ENCODE peak calls at places on chromosomes 6 and 20, in ten cellular contexts. A, N, M, G, J, E, K, I, Z and S are unnamed samples.
A peak's percentile ranks its signal among the peaks of the same experiment; 100 is the strongest.

GRCh38 chr6:144151010-144151727 is 852 bp downstream of the STX11 start:
- DNase-seq in G (peak; percentile 14), Z (no peak), E (peak; percentile 58), M (peak; percentile 26), I (peak; percentile 3), N (peak; percentile 26), J (no peak), A (no peak), K (no peak), S (peak; percentile 7)

GRCh38 chr20:54646156-54646517 is 170.7 kb downstream of the DOK5 start:
- DNase-seq in J (no peak), E (no peak), N (no peak), Z (no peak), G (no peak), M (peak; percentile 28), K (no peak), A (no peak), I (no peak), S (no peak)

GRCh38 chr6:6942826-6943225 is 164.9 kb upstream of the RREB1 start:
- DNase-seq in A (no peak), J (peak; percentile 70), K (no peak), G (peak; percentile 47), M (no peak), E (peak; percentile 55), N (no peak), I (no peak), Z (no peak), S (no peak)

GRCh38 chr20:58697867-58698703 is 5.5 kb downstream of the NPEPL1 start:
- DNase-seq in Z (no peak), G (no peak), E (no peak), K (no peak), M (no peak), J (no peak), I (no peak), A (no peak), N (no peak), S (no peak)

GRCh38 chr6:16146527-16146955 is 17.7 kb downstream of the MYLIP start:
- DNase-seq in K (no peak), J (peak; percentile 24), A (no peak), E (no peak), I (no peak), G (no peak), Z (no peak), M (no peak), N (no peak), S (no peak)

GRCh38 chr6:107113460-107114212 is 1.7 kb downstream of the BEND3 start:
- DNase-seq in G (no peak), E (no peak), N (no peak), M (peak; percentile 23), A (no peak), I (no peak), K (no peak), J (no peak), Z (no peak), S (no peak)

GRCh38 chr20:49594143-49594928 is 26.4 kb upstream of the PTGIS start:
- DNase-seq in E (no peak), G (peak; percentile 62), A (no peak), K (no peak), N (no peak), M (no peak), I (no peak), Z (no peak), J (peak; percentile 97), S (no peak)

GRCh38 chr20:47008842-47009518 is 114.3 kb downstream of the EYA2 start:
- DNase-seq in J (no peak), K (no peak), G (no peak), I (peak; percentile 58), Z (no peak), A (no peak), E (no peak), M (no peak), N (no peak), S (no peak)

GRCh38 chr6:134041093-134041492 is 11.3 kb downstream of the SLC2A12 start:
- DNase-seq in M (no peak), J (peak; percentile 39), E (no peak), N (peak; percentile 59), I (peak; percentile 18), G (peak; percentile 67), Z (no peak), A (no peak), K (no peak), S (no peak)

GRCh38 chr6:73481969-73482368 is 20.4 kb downstream of the MTO1 start:
- DNase-seq in I (no peak), J (no peak), G (no peak), E (no peak), N (no peak), A (no peak), M (no peak), Z (no peak), K (no peak), S (no peak)

GRCh38 chr6:170505306-170505705 is 47.8 kb downstream of the PSMB1 start:
- DNase-seq in Z (no peak), M (no peak), J (no peak), K (peak; percentile 18), A (no peak), G (no peak), I (no peak), E (no peak), N (no peak), S (no peak)
- TF ChIP-seq CTCF in Z (no peak), M (no peak), J (no peak), K (no peak), A (no peak), G (no peak), I (no peak), E (no peak), N (no peak), S (no peak)

GRCh38 chr6:37243131-37243815 is 14.3 kb upstream of the TBC1D22B start:
- DNase-seq in M (no peak), A (no peak), I (no peak), E (no peak), K (no peak), J (no peak), N (no peak), G (no peak), Z (no peak), S (no peak)
- TF ChIP-seq CTCF in M (no peak), A (no peak), I (no peak), E (no peak), K (no peak), J (no peak), N (no peak), G (no peak), Z (no peak), S (no peak)

GRCh38 chr20:21670981-21671380 is 34.5 kb upstream of the PAX1 start:
- DNase-seq in J (no peak), M (no peak), Z (no peak), I (no peak), G (no peak), A (no peak), E (no peak), K (no peak), N (no peak), S (no peak)
- TF ChIP-seq CTCF in J (no peak), M (no peak), Z (no peak), I (no peak), G (no peak), A (no peak), E (no peak), K (no peak), N (no peak), S (no peak)

GRCh38 chr6:52538921-52539354 is 37.9 kb downstream of the TRAM2 start:
- DNase-seq in E (no peak), G (no peak), J (peak; percentile 93), K (no peak), A (no peak), Z (no peak), N (no peak), M (no peak), I (no peak), S (no peak)
- TF ChIP-seq CTCF in E (no peak), G (no peak), J (no peak), K (no peak), A (no peak), Z (no peak), N (no peak), M (no peak), I (no peak), S (no peak)

DNA sequence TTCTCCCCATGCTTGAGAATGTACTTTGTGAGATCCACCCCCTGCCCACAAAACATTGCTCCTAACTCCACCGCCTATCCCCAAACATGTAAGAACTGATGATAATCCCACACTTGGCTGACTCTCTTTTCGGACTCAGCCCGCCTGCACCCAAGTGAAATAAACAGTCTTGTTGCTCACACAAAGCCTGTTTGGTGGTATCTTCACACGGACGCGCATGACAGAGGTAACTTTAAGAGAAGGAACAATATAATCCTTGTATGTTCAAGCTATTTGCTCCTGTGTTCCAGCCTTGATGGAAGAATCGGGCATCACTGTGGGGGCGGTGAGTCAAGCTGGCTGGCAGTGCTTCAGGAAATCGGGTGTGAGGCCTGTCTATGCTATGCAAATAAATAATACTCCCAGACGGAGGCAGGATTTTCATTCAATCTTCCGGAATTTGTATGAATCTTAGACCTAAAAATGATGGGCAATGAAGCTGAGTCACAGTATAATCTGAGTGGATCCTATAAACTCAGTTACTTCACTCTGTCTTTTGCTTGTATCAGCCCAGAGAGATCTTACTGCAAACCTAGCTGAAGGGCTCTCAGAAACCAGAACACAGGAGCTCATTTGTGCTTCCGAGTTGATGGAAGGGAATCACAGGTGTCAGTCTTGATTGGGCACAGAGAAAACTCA is 45.2 kb upstream of the NT5E start:
- DNase-seq in G (peak; percentile 95), E (no peak), A (no peak), M (peak; percentile 57), Z (no peak), I (peak; percentile 90), J (peak; percentile 93), K (no peak), N (peak; percentile 91), S (no peak)
- TF ChIP-seq CTCF in G (no peak), E (no peak), A (no peak), M (no peak), Z (no peak), I (no peak), J (peak; percentile 13), K (no peak), N (no peak), S (no peak)

DNA sequence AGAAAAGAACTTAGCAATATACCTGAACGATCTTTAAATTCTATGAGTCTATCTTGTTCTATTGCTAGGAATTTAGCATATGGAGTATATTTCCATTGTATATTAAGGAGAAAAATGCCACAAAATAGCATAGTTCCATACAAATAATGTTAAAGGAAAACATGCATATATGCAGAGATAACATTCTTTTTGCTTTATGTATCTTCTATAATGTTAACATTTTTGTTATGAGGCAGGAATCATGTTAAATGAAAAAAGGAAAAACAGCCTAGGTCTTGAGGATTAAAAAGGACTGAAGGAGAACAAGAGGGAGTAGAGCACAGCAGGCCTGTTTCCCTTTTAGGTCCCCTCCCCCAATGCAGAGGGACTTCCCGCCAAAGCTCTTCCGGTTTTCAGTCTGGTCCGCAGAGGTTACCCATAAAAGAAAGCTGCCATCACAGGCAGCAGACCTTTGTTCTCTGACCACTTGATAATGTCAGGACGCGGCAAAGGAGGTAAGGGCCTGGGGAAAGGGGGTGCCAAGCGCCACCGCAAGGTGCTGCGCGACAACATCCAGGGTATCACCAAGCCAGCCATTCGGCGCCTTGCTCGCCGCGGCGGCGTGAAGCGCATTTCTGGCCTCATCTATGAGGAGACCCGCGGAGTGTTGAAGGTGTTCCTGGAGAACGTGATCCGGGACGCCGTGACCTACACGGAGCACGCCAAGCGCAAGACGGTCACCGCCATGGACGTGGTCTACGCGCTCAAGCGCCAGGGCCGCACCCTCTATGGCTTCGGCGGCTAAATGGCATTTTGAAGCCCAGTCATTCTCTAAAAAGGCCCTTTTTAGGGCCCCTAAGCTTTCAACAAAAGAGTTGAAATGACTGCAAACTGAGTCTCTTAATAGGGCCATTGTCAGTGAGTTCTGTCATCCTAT is 108.4 kb upstream of the PRSS16 start:
- DNase-seq in A (no peak), I (peak; percentile 84), M (peak; percentile 42), Z (no peak), K (peak; percentile 80), N (no peak), J (no peak), E (peak; percentile 51), G (peak; percentile 66), S (peak; percentile 37)
- TF ChIP-seq CTCF in A (peak; percentile 10), I (no peak), M (no peak), Z (no peak), K (no peak), N (no peak), J (no peak), E (no peak), G (no peak), S (no peak)